ENCODE peak calls at places on chromosome 21, in six cellular contexts. T, O, D, K, B and U are unnamed samples.

GRCh38 chr21:34748862-34749261 is 80.1 kb downstream of the CLIC6 start:
- DNase-seq in D (no peak), K (no peak), T (no peak), B (no peak), O (no peak), U (no peak)

GRCh38 chr21:43880111-43880985 is 15.3 kb downstream of the AGPAT3 start:
- DNase-seq in B (peak; percentile 40), T (peak; percentile 56), O (peak; percentile 58), K (no peak), D (peak; percentile 57), U (peak; percentile 81)

GRCh38 chr21:42219606-42220137 is 732 bp downstream of the ABCG1 start:
- DNase-seq in D (peak; percentile 31), K (no peak), T (no peak), B (no peak), O (peak; percentile 35), U (no peak)

GRCh38 chr21:14306143-14306907 is 76.6 kb downstream of the HSPA13 start:
- DNase-seq in O (no peak), D (no peak), K (no peak), T (no peak), B (peak; percentile 28), U (no peak)

GRCh38 chr21:42038826-42039425 is 28.8 kb upstream of the ZBTB21 start:
- DNase-seq in K (no peak), T (no peak), O (no peak), D (no peak), B (no peak), U (no peak)

GRCh38 chr21:35203093-35204021 is 154.3 kb upstream of the RUNX1 start:
- DNase-seq in T (no peak), B (no peak), O (peak; percentile 43), K (no peak), D (no peak), U (no peak)

GRCh38 chr21:43611598-43612369 is 47.5 kb downstream of the HSF2BP start:
- DNase-seq in D (peak; percentile 78), O (peak; percentile 71), T (peak; percentile 54), B (peak; percentile 51), K (no peak), U (peak; percentile 59)

GRCh38 chr21:15749045-15749867 is 19.5 kb downstream of the USP25 start:
- DNase-seq in B (no peak), T (no peak), D (no peak), K (no peak), O (no peak), U (no peak)

GRCh38 chr21:37915941-37916794 is at the start of gene KCNJ6:
- DNase-seq in K (no peak), D (peak; percentile 35), O (peak; percentile 17), B (peak; percentile 6), T (no peak), U (no peak)

GRCh38 chr21:34801519-34802132 is 132.8 kb downstream of the CLIC6 start:
- DNase-seq in T (no peak), B (peak; percentile 33), D (no peak), O (no peak), K (no peak), U (no peak)

GRCh38 chr21:29196021-29196663 is 65.7 kb downstream of the MAP3K7CL start:
- DNase-seq in B (peak; percentile 95), D (peak; percentile 53), K (no peak), T (peak; percentile 73), O (no peak), U (peak; percentile 77)

GRCh38 chr21:38965241-38965640 is 159.5 kb downstream of the ETS2 start:
- DNase-seq in D (no peak), T (no peak), B (no peak), K (no peak), O (no peak), U (no peak)

GRCh38 chr21:16588433-16588860 is 858.7 kb downstream of the USP25 start:
- DNase-seq in T (peak; percentile 38), D (peak; percentile 31), K (peak; percentile 76), B (no peak), O (peak; percentile 65), U (no peak)

GRCh38 chr21:41684381-41685245 is 82.2 kb downstream of the RIPK4 start:
- DNase-seq in D (peak; percentile 74), O (no peak), B (no peak), K (no peak), T (peak; percentile 59), U (no peak)

GRCh38 chr21:35366348-35367085 is 317.4 kb upstream of the RUNX1 start:
- DNase-seq in O (no peak), D (no peak), T (no peak), K (no peak), B (no peak), U (no peak)

GRCh38 chr21:29365636-29366305 is 67.0 kb downstream of the BACH1 start:
- DNase-seq in D (no peak), O (no peak), T (no peak), B (no peak), K (no peak), U (no peak)

GRCh38 chr21:38688068-38688467 is 117.7 kb upstream of the ETS2 start:
- DNase-seq in O (no peak), B (no peak), T (no peak), D (no peak), K (no peak), U (no peak)

GRCh38 chr21:41695513-41695912 is 71.3 kb downstream of the RIPK4 start:
- DNase-seq in T (no peak), K (no peak), O (no peak), D (no peak), B (no peak), U (no peak)

GRCh38 chr21:29664615-29665014 is 275.2 kb downstream of the GRIK1 start:
- DNase-seq in K (no peak), T (no peak), D (no peak), B (peak; percentile 3), O (no peak), U (no peak)

GRCh38 chr21:29501451-29501850 is 202.7 kb downstream of the BACH1 start:
- DNase-seq in B (no peak), D (no peak), O (no peak), K (no peak), T (no peak), U (no peak)

GRCh38 chr21:25952306-25952705 is 217.5 kb downstream of the GABPA start:
- DNase-seq in B (no peak), T (no peak), K (no peak), O (no peak), D (no peak), U (no peak)

GRCh38 chr21:34545079-34545884 is 33.3 kb upstream of the KCNE1 start:
- DNase-seq in K (no peak), B (peak; percentile 87), O (no peak), D (no peak), T (peak; percentile 67), U (peak; percentile 40)

GRCh38 chr21:42636535-42636914 is 16.9 kb upstream of the PDE9A start:
- DNase-seq in B (peak; percentile 47), K (no peak), O (no peak), T (no peak), D (no peak), U (no peak)

GRCh38 chr21:27700974-27701614 is 734.2 kb upstream of the ADAMTS5 start:
- DNase-seq in B (peak; percentile 72), D (peak; percentile 86), K (peak; percentile 85), T (peak; percentile 71), O (peak; percentile 83), U (no peak)

DNA sequence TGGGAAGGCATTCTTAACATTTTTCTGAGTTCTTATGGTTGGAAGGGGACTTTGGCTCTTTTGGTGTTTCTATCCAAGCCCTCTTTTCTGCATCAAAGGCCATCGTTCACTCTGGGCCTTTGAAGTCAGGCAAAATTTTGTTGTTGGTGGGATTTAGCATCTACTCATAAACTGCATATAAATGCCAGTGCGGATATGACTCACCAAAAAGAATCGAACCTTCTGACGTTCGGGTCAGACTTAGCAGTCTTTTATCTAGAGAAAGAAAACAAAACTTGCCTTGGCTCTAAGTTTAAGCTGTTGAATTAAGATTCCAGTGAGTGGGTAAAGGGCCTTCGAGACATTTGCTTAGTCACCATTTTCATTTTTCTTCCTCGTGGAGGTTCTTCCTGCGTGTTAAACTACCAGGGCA is 51.4 kb downstream of the EVA1C start:
- DNase-seq in T (no peak), K (no peak), B (no peak), O (no peak), D (no peak), U (peak; percentile 85)
- H3K4me3 ChIP-seq in T (no peak overlapping the region), K (peak overlapping the region; percentile 45), B (no peak overlapping the region), O (no peak overlapping the region), D (no peak overlapping the region), U (no peak overlapping the region)

DNA sequence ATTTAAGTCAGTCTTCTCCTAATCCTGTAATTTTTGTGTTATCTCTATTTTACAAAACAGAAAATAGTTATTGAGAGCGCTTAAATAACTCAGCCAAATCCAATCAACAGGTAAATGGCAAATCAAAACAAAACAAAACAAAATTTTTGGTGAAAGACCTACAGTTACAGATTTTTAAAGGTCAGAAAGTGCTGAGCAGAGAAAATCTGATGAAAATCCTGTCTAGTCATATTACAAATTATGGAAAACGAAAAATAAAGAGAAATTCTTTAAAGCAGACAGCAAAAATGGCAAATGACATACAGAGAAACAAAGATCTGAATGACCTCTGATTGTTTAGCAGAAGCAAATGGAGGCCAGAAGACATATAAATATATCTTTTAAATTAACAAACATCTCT is 482.4 kb downstream of the PCP4 start:
- DNase-seq in O (no peak), B (no peak), D (no peak), T (no peak), K (no peak), U (no peak)
- H3K4me3 ChIP-seq in O (no peak overlapping the region), B (no peak overlapping the region), D (no peak overlapping the region), T (no peak overlapping the region), K (no peak overlapping the region), U (no peak overlapping the region)

GRCh38 chr21:45078371-45078770 is 4.0 kb downstream of the ADARB1 start:
- DNase-seq in K (peak; percentile 60), O (no peak), D (no peak), B (no peak), T (no peak), U (no peak)

GRCh38 chr21:45080639-45081414 is 6.4 kb downstream of the ADARB1 start:
- DNase-seq in K (peak; percentile 24), O (no peak), T (no peak), D (no peak), B (peak; percentile 48), U (no peak)

GRCh38 chr21:45080232-45080631 is 5.9 kb downstream of the ADARB1 start:
- DNase-seq in K (peak; percentile 49), D (no peak), T (no peak), B (no peak), O (no peak), U (no peak)

GRCh38 chr21:45078877-45079281 is 4.5 kb downstream of the ADARB1 start:
- DNase-seq in D (peak; percentile 29), O (no peak), K (peak; percentile 72), B (peak; percentile 93), T (no peak), U (no peak)

GRCh38 chr21:45079351-45079750 is 5.0 kb downstream of the ADARB1 start:
- DNase-seq in K (peak; percentile 46), B (peak; percentile 41), D (no peak), T (no peak), O (no peak), U (no peak)
- H3K4me3 ChIP-seq in K (no peak overlapping the region), B (no peak overlapping the region), D (no peak overlapping the region), T (no peak overlapping the region), O (no peak overlapping the region), U (no peak overlapping the region)

DNA sequence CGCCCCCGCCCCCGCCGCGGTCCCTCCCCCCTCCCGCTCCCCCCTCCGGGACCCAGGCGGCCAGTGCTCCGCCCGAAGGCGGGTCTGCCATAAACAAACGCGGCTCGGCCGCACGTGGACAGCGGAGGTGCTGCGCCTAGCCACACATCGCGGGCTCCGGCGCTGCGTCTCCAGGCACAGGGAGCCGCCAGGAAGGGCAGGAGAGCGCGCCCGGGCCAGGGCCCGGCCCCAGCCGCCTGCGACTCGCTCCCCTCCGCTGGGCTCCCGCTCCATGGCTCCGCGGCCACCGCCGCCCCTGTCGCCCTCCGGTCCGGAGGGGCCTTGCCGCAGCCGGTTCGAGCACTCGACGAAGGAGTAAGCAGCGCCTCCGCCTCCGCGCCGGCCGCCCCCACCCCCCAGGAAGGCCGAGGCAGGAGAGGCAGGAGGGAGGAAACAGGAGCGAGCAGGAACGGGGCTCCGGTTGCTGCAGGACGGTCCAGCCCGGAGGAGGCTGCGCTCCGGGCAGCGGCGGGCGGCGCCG is at the start of gene SIM2:
- DNase-seq in D (peak; percentile 90), K (no peak), O (no peak), B (no peak), T (no peak), U (peak; percentile 46)
- H3K4me3 ChIP-seq in D (peak within 1 kb of the TSS; percentile 54), K (peak within 1 kb of the TSS; percentile 73), O (peak within 1 kb of the TSS; percentile 72), B (no peak within 1 kb of the TSS), T (no peak within 1 kb of the TSS), U (peak within 1 kb of the TSS; percentile 71)